ENCODE peak calls at places on chromosomes 2 and 18, in ten cellular contexts. T is fibroblast of pulmonary artery; J is amniotic stem cell; G is effector memory CD8-positive, alpha-beta T cell; H is Daoy; A is Caki2; F is stimulated activated naive B cell treated with anti-CD40 and anti-IgM and Interleukin-4, amounts not matched to agents 10 μg/mL and 1 μg/mL and 100 μg/mL, for 72 hours; Q is PC-3; N is heart left ventricle; Y is HepG2. L is an unnamed sample.

GRCh38 chr2:100971221-100971620 is 30.9 kb upstream of the RPL31 start:
- DNase-seq in H (no peak), T (no peak), N (no peak), F (no peak), G (no peak), Q (no peak), Y (no peak), A (no peak), J (no peak), L (no peak)

GRCh38 chr18:57299931-57300330 is 52.4 kb upstream of the ST8SIA3 start:
- DNase-seq in Y (no peak), T (no peak), Q (no peak), J (no peak), F (no peak), N (no peak), A (no peak), H (no peak), G (no peak), L (no peak)

GRCh38 chr2:10141736-10142639 is 19.4 kb downstream of the RRM2 start:
- DNase-seq in H (peak; percentile 56), Y (no peak), G (no peak), Q (peak; percentile 41), J (no peak), N (no peak), F (no peak), A (no peak), T (no peak), L (peak; percentile 58)

GRCh38 chr2:188665196-188665595 is 309.0 kb upstream of the COL3A1 start:
- DNase-seq in G (no peak), T (peak; percentile 69), J (no peak), A (no peak), N (no peak), H (peak; percentile 2), Q (no peak), Y (no peak), F (no peak), L (no peak)

GRCh38 chr2:158894078-158894477 is 74.4 kb upstream of the TANC1 start:
- DNase-seq in T (peak; percentile 72), F (no peak), N (no peak), J (no peak), Q (peak; percentile 70), A (no peak), G (no peak), H (peak; percentile 75), Y (peak; percentile 16), L (no peak)

GRCh38 chr18:7117390-7118355 is at the start of gene LAMA1:
- DNase-seq in N (peak; percentile 11), A (peak; percentile 43), Y (no peak), T (peak; percentile 45), G (no peak), F (no peak), H (peak; percentile 45), Q (no peak), J (no peak), L (no peak)

GRCh38 chr2:34547340-34547739 is 948.2 kb upstream of the FAM98A start:
- DNase-seq in J (no peak), F (no peak), Q (no peak), Y (no peak), N (no peak), A (no peak), H (no peak), G (no peak), T (no peak), L (no peak)

GRCh38 chr2:224293976-224294375 is 107.9 kb downstream of the FAM124B start:
- DNase-seq in Y (no peak), H (no peak), A (no peak), Q (no peak), F (no peak), J (no peak), N (no peak), T (no peak), G (no peak), L (no peak)

GRCh38 chr2:101733257-101733993 is 35.9 kb downstream of the MAP4K4 start:
- DNase-seq in T (no peak), H (no peak), J (no peak), Q (no peak), G (no peak), N (peak; percentile 25), F (no peak), A (no peak), Y (peak; percentile 94), L (no peak)

GRCh38 chr2:1691366-1691765 is 52.9 kb downstream of the PXDN start:
- DNase-seq in F (no peak), H (no peak), T (no peak), Y (no peak), J (no peak), A (no peak), N (no peak), G (no peak), Q (no peak), L (no peak)

GRCh38 chr2:188524519-188525113 is 232.9 kb downstream of the GULP1 start:
- DNase-seq in Q (peak; percentile 75), N (no peak), G (no peak), Y (peak; percentile 53), T (peak; percentile 81), H (peak; percentile 28), A (peak; percentile 50), F (no peak), J (peak; percentile 30), L (peak; percentile 1)

GRCh38 chr2:216666461-216667233 is 28.7 kb downstream of the IGFBP5 start:
- DNase-seq in Y (peak; percentile 64), H (peak; percentile 67), G (peak; percentile 71), N (peak; percentile 57), Q (peak; percentile 93), A (peak; percentile 64), T (peak; percentile 74), J (peak; percentile 32), F (peak; percentile 58), L (peak; percentile 62)

GRCh38 chr18:22191346-22191710 is 21.9 kb downstream of the GATA6 start:
- DNase-seq in H (no peak), J (no peak), Q (no peak), A (no peak), G (no peak), F (no peak), N (no peak), T (no peak), Y (no peak), L (no peak)

GRCh38 chr2:66432801-66433694 is 1.9 kb upstream of the MEIS1 start:
- DNase-seq in H (peak; percentile 92), G (no peak), Q (peak; percentile 88), F (no peak), Y (peak; percentile 89), N (peak; percentile 92), J (peak; percentile 91), T (peak; percentile 98), A (peak; percentile 90), L (peak; percentile 32)

GRCh38 chr18:12061685-12062084 is 32.0 kb upstream of the ANKRD62 start:
- DNase-seq in F (no peak), J (no peak), A (no peak), N (no peak), T (no peak), G (no peak), Q (no peak), Y (no peak), H (no peak), L (no peak)

GRCh38 chr2:46122318-46122970 is 174.8 kb upstream of the EPAS1 start:
- DNase-seq in T (no peak), A (no peak), G (no peak), F (no peak), H (peak; percentile 16), N (no peak), J (no peak), Y (no peak), Q (no peak), L (no peak)

GRCh38 chr2:134361648-134362047 is 107.8 kb downstream of the MGAT5 start:
- DNase-seq in Q (peak; percentile 16), H (no peak), G (no peak), T (no peak), Y (peak; percentile 25), J (no peak), F (no peak), N (no peak), A (no peak), L (no peak)

GRCh38 chr2:205683179-205683978 is 1.1 kb downstream of the NRP2 start:
- DNase-seq in F (no peak), A (no peak), G (no peak), T (peak; percentile 76), Y (no peak), N (no peak), Q (peak; percentile 19), H (no peak), J (no peak), L (no peak)

GRCh38 chr2:10654069-10654468 is 35.7 kb downstream of the NOL10 start:
- DNase-seq in Y (no peak), G (no peak), H (peak; percentile 67), Q (peak; percentile 87), T (peak; percentile 13), N (no peak), A (peak; percentile 41), F (no peak), J (no peak), L (no peak)

GRCh38 chr2:1874950-1875349 is 130.6 kb upstream of the PXDN start:
- DNase-seq in Y (no peak), F (no peak), N (no peak), Q (no peak), J (no peak), T (no peak), H (no peak), G (no peak), A (no peak), L (no peak)

GRCh38 chr18:59358611-59359575 is at the start of gene LMAN1:
- DNase-seq in Q (peak; percentile 94), H (peak; percentile 95), G (peak; percentile 80), T (peak; percentile 94), A (peak; percentile 83), J (peak; percentile 89), N (peak; percentile 97), Y (peak; percentile 85), F (peak; percentile 91), L (peak; percentile 95)